ENCODE peak calls at places on chromosome 9, in five cellular contexts. R is H9, O is neuronal stem cell, W is IMR-90, C is H1. G is an unnamed sample.
A peak's percentile ranks its signal among the peaks of the same experiment; 100 is the strongest.

GRCh38 chr9:90726215-90726614 is 75.4 kb upstream of the SYK start:
- DNase-seq in R (peak; percentile 56), O (no peak), W (no peak), C (no peak), G (no peak)

GRCh38 chr9:36078047-36078446 is 41.3 kb downstream of the RECK start:
- DNase-seq in R (no peak), O (no peak), W (no peak), C (no peak), G (no peak)

GRCh38 chr9:16866542-16866941 is 3.9 kb downstream of the BNC2 start:
- DNase-seq in R (no peak), O (no peak), W (peak; percentile 47), C (no peak), G (peak; percentile 29)

GRCh38 chr9:93089481-93089991 is 6.5 kb upstream of the CARD19 start:
- DNase-seq in R (peak; percentile 23), O (no peak), W (no peak), C (no peak), G (no peak)

GRCh38 chr9:34997375-34997774 is 7.8 kb downstream of the DNAJB5 start:
- DNase-seq in R (no peak), O (no peak), W (no peak), C (no peak), G (no peak)

GRCh38 chr9:126373241-126373640 is 46.6 kb downstream of the MVB12B start:
- DNase-seq in R (no peak), O (no peak), W (peak; percentile 53), C (no peak), G (no peak)

GRCh38 chr9:134966697-134967546 is 49.2 kb upstream of the FCN1 start:
- DNase-seq in R (no peak), O (no peak), W (no peak), C (no peak), G (no peak)

GRCh38 chr9:91790912-91791311 is 159.1 kb downstream of the ROR2 start:
- DNase-seq in R (no peak), O (no peak), W (peak; percentile 89), C (no peak), G (peak; percentile 66)

GRCh38 chr9:106287108-106287631 is 575.8 kb upstream of the ZNF462 start:
- DNase-seq in R (no peak), O (no peak), W (no peak), C (no peak), G (no peak)

GRCh38 chr9:124855944-124856773 is 2.9 kb downstream of the WDR38 start:
- DNase-seq in R (peak; percentile 89), O (no peak), W (no peak), C (no peak), G (no peak)

GRCh38 chr9:116064970-116065369 is 88.6 kb upstream of the PAPPA start:
- DNase-seq in R (no peak), O (no peak), W (peak; percentile 22), C (no peak), G (no peak)

GRCh38 chr9:4137234-4137633 is 162.6 kb downstream of the GLIS3 start:
- DNase-seq in R (no peak), O (no peak), W (peak; percentile 97), C (no peak), G (peak; percentile 86)

GRCh38 chr9:92179286-92180002 is 64.2 kb upstream of the SPTLC1 start:
- DNase-seq in R (no peak), O (no peak), W (no peak), C (no peak), G (no peak)

GRCh38 chr9:113511856-113512761 is 48.6 kb downstream of the RGS3 start:
- DNase-seq in R (no peak), O (no peak), W (peak; percentile 73), C (no peak), G (peak; percentile 58)

GRCh38 chr9:27085456-27085855 is 23.6 kb upstream of the TEK start:
- DNase-seq in R (no peak), O (no peak), W (no peak), C (no peak), G (no peak)

GRCh38 chr9:70477146-70477745 is 62.8 kb upstream of the KLF9 start:
- DNase-seq in R (no peak), O (no peak), W (peak; percentile 55), C (no peak), G (no peak)

GRCh38 chr9:105445203-105445881 is 2.5 kb upstream of the FSD1L start:
- DNase-seq in R (no peak), O (no peak), W (peak; percentile 35), C (no peak), G (no peak)

GRCh38 chr9:107222020-107222522 is 61.0 kb upstream of the RAD23B start:
- DNase-seq in R (no peak), O (no peak), W (peak; percentile 79), C (no peak), G (peak; percentile 86)

GRCh38 chr9:111630182-111631070 is 708 bp upstream of the DNAJC25 start:
- DNase-seq in R (no peak), O (no peak), W (no peak), C (no peak), G (no peak)

GRCh38 chr9:33029106-33029788 is 4.2 kb downstream of the DNAJA1 start:
- DNase-seq in R (no peak), O (no peak), W (peak; percentile 75), C (no peak), G (peak; percentile 61)

GRCh38 chr9:107190031-107190935 is 92.8 kb upstream of the RAD23B start:
- DNase-seq in R (no peak), O (no peak), W (peak; percentile 80), C (no peak), G (peak; percentile 48)

GRCh38 chr9:132673355-132673754 is 3.1 kb downstream of the GTF3C4 start:
- DNase-seq in R (peak; percentile 38), O (no peak), W (peak; percentile 43), C (no peak), G (peak; percentile 53)

GRCh38 chr9:87888501-87888900 is 5.8 kb downstream of the SPATA31E1 start:
- DNase-seq in R (peak; percentile 22), O (no peak), W (no peak), C (no peak), G (no peak)

GRCh38 chr9:5263568-5264218 is 32.5 kb downstream of the INSL4 start:
- DNase-seq in R (no peak), O (no peak), W (no peak), C (no peak), G (no peak)

DNA sequence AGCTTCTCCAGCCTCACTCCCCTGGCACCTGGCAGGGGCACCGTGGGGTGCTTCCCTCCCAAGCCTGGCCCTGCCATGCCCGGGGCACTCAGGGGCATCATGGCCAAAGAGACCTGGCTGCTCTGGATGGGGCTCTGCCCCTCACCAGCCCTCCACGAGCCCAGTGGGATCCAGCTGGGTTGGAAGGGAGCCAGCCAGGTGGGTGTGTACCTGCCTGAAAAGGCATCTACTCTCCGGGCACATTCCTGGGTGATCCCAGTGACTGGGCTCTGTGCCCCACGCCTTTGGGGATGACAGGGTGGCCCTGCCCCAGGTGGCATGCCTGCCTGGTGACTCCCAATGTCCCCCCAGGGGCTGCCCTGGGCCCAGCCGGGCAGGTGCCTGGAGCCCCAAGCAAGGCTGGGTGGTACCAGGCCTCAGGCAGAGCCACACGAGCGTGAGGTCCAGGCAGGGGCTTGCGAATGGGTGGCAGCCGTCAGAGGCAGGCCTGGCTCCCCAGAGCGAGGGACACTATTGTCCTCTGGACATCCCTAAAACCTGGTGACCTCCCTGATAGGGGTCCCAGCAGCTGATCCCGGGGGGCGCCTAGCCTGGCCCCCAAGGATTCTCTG is 777 bp downstream of the GPSM1 start:
- DNase-seq in R (no peak), O (no peak), W (no peak), C (no peak), G (no peak)
- H3K23ac ChIP-seq in R (no peak overlapping the region), O (peak overlapping the region; percentile 97), W (peak overlapping the region; percentile 97), C (no peak overlapping the region), G (no peak overlapping the region)

GRCh38 chr9:130186051-130186450 is 13.8 kb downstream of the NCS1 start:
- DNase-seq in R (no peak), O (no peak), W (peak; percentile 37), C (no peak), G (peak; percentile 51)

GRCh38 chr9:130185494-130186005 is 13.3 kb downstream of the NCS1 start:
- DNase-seq in R (no peak), O (no peak), W (peak; percentile 53), C (no peak), G (peak; percentile 69)

GRCh38 chr9:130187523-130187846 is 15.3 kb downstream of the NCS1 start:
- DNase-seq in R (no peak), O (no peak), W (no peak), C (no peak), G (no peak)

GRCh38 chr9:130188860-130189481 is 16.8 kb downstream of the NCS1 start:
- DNase-seq in R (no peak), O (no peak), W (no peak), C (no peak), G (no peak)

GRCh38 chr9:130186839-130187522 is 14.8 kb downstream of the NCS1 start:
- DNase-seq in R (peak; percentile 87), O (no peak), W (peak; percentile 55), C (peak; percentile 39), G (peak; percentile 80)
- H4K8ac ChIP-seq in R (no peak overlapping the region), O (no peak overlapping the region), W (no peak overlapping the region), C (peak overlapping the region; percentile 19), G (peak overlapping the region; percentile 93)

GRCh38 chr9:99352786-99353185 is 130.7 kb downstream of the SEC61B start:
- DNase-seq in R (no peak), O (no peak), W (peak; percentile 36), C (no peak), G (no peak)

GRCh38 chr9:99350461-99350860 is 128.4 kb downstream of the SEC61B start:
- DNase-seq in R (no peak), O (no peak), W (peak; percentile 13), C (no peak), G (no peak)

GRCh38 chr9:99353408-99353807 is 131.3 kb downstream of the SEC61B start:
- DNase-seq in R (no peak), O (no peak), W (peak; percentile 98), C (no peak), G (peak; percentile 97)

GRCh38 chr9:99349870-99350269 is 127.8 kb downstream of the SEC61B start:
- DNase-seq in R (no peak), O (no peak), W (no peak), C (no peak), G (no peak)

DNA sequence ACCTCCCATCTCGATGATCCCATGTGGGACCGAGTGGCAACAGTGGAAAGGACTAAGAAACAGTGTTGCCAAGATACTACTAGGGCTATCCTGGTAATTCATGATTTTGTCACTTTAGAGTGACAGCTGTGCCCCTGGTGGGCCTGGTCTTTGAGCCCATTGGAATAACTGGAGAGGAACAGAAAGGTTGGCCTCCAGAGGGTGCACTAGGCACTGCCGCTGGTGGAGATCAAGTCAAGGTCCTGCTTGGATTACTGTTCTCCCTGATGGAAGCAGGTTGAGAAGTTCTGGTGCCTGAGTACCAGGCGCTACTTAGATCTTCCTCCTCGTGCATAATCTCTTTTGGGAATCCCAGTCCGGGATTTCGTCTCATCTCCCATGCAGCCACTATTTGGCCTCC is 129.6 kb downstream of the SEC61B start:
- DNase-seq in R (peak; percentile 47), O (no peak), W (no peak), C (no peak), G (no peak)
- H3K27ac ChIP-seq in R (no peak overlapping the region), O (no peak overlapping the region), W (no peak overlapping the region), C (no peak overlapping the region), G (no peak overlapping the region)

GRCh38 chr9:123008909-123009308 is 24.6 kb upstream of the GPR21 start:
- DNase-seq in R (no peak), O (no peak), W (no peak), C (no peak), G (no peak)

GRCh38 chr9:123011380-123011779 is 22.1 kb upstream of the GPR21 start:
- DNase-seq in R (no peak), O (no peak), W (no peak), C (no peak), G (no peak)

GRCh38 chr9:123003467-123003866 is 30.0 kb upstream of the GPR21 start:
- DNase-seq in R (no peak), O (no peak), W (peak; percentile 61), C (no peak), G (peak; percentile 31)

GRCh38 chr9:123005964-123006363 is 27.5 kb upstream of the GPR21 start:
- DNase-seq in R (no peak), O (no peak), W (peak; percentile 52), C (no peak), G (peak; percentile 5)

GRCh38 chr9:123007269-123007668 is 26.2 kb upstream of the GPR21 start:
- DNase-seq in R (no peak), O (no peak), W (no peak), C (no peak), G (no peak)
- H3K23ac ChIP-seq in R (no peak overlapping the region), O (no peak overlapping the region), W (no peak overlapping the region), C (no peak overlapping the region), G (no peak overlapping the region)